ENCODE peak calls at places on chromosomes 12 and 14, in five cellular contexts. Z is WTC11, J is K562, R is HepG2, T is GM12878. M is an unnamed sample.

GRCh38 chr14:99590746-99591555 is 13.1 kb downstream of the CCDC85C start:
- DNase-seq in Z (no peak), J (no peak), R (no peak), T (no peak), M (no peak)

GRCh38 chr12:130225347-130225746 is 63.1 kb downstream of the FZD10 start:
- DNase-seq in Z (no peak), J (no peak), R (no peak), T (no peak), M (no peak)

GRCh38 chr14:33404054-33404453 is 465.4 kb downstream of the NPAS3 start:
- DNase-seq in Z (no peak), J (no peak), R (no peak), T (no peak), M (no peak)

GRCh38 chr12:78229491-78230209 is 399.0 kb downstream of the NAV3 start:
- DNase-seq in Z (peak; percentile 69), J (no peak), R (peak; percentile 28), T (peak; percentile 21), M (peak; percentile 69)

GRCh38 chr12:93059288-93059687 is 130.2 kb upstream of the EEA1 start:
- DNase-seq in Z (no peak), J (no peak), R (no peak), T (no peak), M (no peak)

GRCh38 chr14:31718585-31718984 is 157.4 kb downstream of the NUBPL start:
- DNase-seq in Z (no peak), J (no peak), R (no peak), T (no peak), M (no peak)

GRCh38 chr12:77925536-77926108 is 94.9 kb downstream of the NAV3 start:
- DNase-seq in Z (peak; percentile 69), J (peak; percentile 9), R (peak; percentile 78), T (peak; percentile 45), M (peak; percentile 49)

GRCh38 chr12:116880213-116880816 is 926 bp downstream of the HRK start:
- DNase-seq in Z (no peak), J (no peak), R (no peak), T (no peak), M (no peak)

GRCh38 chr14:91348861-91349465 is 68.7 kb downstream of the CCDC88C start:
- DNase-seq in Z (no peak), J (peak; percentile 52), R (no peak), T (no peak), M (no peak)

GRCh38 chr12:122089080-122089479 is 10.5 kb downstream of the MLXIP start:
- DNase-seq in Z (no peak), J (no peak), R (no peak), T (no peak), M (no peak)

GRCh38 chr12:25552681-25553080 is 402 bp downstream of the LMNTD1 start:
- DNase-seq in Z (no peak), J (no peak), R (no peak), T (no peak), M (no peak)

GRCh38 chr12:113330505-113330904 is 4.4 kb downstream of the SLC8B1 start:
- DNase-seq in Z (no peak), J (peak; percentile 3), R (no peak), T (no peak), M (no peak)

GRCh38 chr12:70467908-70468733 is 102.0 kb downstream of the KCNMB4 start:
- DNase-seq in Z (peak; percentile 11), J (no peak), R (peak; percentile 34), T (no peak), M (no peak)

GRCh38 chr14:63938198-63939005 is 85.6 kb downstream of the SYNE2 start:
- DNase-seq in Z (no peak), J (no peak), R (no peak), T (peak; percentile 56), M (no peak)

GRCh38 chr12:64270411-64270810 is 48.3 kb upstream of the KICS2 start:
- DNase-seq in Z (no peak), J (no peak), R (no peak), T (no peak), M (no peak)

GRCh38 chr14:100440758-100441203 is 117.6 kb downstream of the SLC25A47 start:
- DNase-seq in Z (no peak), J (peak; percentile 70), R (no peak), T (no peak), M (no peak)

GRCh38 chr14:77849711-77850110 is 49.8 kb downstream of the ADCK1 start:
- DNase-seq in Z (no peak), J (no peak), R (no peak), T (no peak), M (no peak)

GRCh38 chr14:64421166-64421565 is 33.0 kb downstream of the MTHFD1 start:
- DNase-seq in Z (no peak), J (no peak), R (no peak), T (no peak), M (no peak)

GRCh38 chr12:19529933-19530630 is 90.8 kb downstream of the AEBP2 start:
- DNase-seq in Z (no peak), J (no peak), R (no peak), T (no peak), M (no peak)

DNA sequence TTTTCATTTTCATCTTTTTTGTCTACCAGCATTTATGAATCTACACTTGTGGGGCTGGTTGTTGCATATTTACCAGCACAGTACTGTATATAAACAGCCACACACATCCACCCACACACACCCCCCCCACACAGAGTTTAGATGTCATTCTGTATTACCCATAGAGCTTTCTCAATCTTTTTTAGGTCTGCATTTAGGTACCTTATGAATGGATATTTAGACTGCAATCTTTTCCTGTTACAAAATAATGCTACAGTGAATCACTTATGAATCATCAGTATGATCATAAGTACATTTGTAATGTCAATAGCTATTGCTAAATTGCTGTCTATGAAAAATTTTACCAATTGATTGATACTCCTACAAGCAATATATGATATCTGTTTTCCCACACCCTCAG is 67.3 kb upstream of the STK38L start:
- DNase-seq in Z (no peak), J (no peak), R (no peak), T (no peak), M (no peak)
- TF ChIP-seq ATF2 in Z (no peak), J (no peak), R (no peak), T (no peak), M (no peak)

GRCh38 chr12:56994231-56994746 is 12.1 kb downstream of the ZBTB39 start:
- DNase-seq in Z (no peak), J (no peak), R (no peak), T (no peak), M (no peak)

GRCh38 chr12:56993346-56993745 is 13.0 kb downstream of the ZBTB39 start:
- DNase-seq in Z (no peak), J (no peak), R (no peak), T (no peak), M (no peak)

GRCh38 chr12:56989866-56990610 is 16.3 kb downstream of the ZBTB39 start:
- DNase-seq in Z (no peak), J (no peak), R (no peak), T (no peak), M (no peak)

GRCh38 chr12:56990648-56991318 is 15.6 kb downstream of the ZBTB39 start:
- DNase-seq in Z (no peak), J (no peak), R (no peak), T (no peak), M (peak; percentile 42)

DNA sequence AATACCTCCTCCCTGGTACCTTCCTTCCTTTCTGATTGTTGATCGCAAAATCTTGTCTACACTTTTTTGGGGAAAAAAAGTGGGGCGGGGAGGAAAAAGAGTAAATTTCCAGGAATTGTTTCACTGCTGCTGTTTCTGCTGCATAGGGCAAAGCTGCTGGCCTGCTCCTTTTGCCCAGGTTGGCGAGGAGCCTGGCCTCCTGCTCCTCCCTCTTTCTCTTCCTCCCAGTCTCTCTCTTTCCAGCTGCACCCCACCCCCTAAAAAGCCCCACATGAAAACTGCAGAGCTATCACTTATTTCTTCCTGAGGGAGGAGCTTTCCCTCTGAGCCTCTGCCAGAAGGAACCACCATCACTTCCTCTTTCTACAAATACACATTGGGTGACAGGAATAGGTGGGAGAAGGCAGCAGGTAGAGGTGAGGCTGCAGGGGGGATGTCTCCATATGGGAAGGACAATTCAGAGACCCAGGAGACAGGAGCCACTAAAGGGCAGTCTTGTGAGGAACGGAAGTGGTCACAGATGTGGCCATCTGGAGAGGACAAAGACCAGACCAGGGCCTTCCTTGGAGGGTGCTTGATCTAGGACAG is 14.9 kb downstream of the ZBTB39 start:
- DNase-seq in Z (no peak), J (peak; percentile 60), R (no peak), T (no peak), M (peak; percentile 33)
- TF ChIP-seq ATF2 in Z (no peak), J (no peak), R (no peak), T (no peak), M (no peak)

DNA sequence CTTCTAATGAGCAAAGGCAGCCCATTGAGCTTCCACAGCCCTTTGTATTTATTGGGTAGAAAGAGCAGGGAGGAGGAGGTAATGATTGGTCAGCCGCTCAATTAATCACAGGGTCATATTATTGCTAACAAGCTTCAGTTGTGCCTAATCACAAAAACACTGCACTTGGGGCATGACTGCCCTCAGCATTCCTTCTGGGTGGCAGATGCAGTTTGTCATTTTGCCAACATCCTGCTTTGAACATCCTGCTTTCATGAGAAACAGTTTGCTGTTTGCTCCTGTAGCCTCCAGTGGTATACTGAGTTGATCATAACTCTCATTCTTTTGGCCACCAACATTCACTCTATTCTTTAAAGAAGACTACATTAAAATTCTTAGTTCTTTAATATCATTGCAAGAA is 462.9 kb upstream of the MIS18BP1 start:
- DNase-seq in Z (no peak), J (no peak), R (no peak), T (no peak), M (no peak)
- TF ChIP-seq ATF2 in Z (no peak), J (no peak), R (no peak), T (no peak), M (no peak)

DNA sequence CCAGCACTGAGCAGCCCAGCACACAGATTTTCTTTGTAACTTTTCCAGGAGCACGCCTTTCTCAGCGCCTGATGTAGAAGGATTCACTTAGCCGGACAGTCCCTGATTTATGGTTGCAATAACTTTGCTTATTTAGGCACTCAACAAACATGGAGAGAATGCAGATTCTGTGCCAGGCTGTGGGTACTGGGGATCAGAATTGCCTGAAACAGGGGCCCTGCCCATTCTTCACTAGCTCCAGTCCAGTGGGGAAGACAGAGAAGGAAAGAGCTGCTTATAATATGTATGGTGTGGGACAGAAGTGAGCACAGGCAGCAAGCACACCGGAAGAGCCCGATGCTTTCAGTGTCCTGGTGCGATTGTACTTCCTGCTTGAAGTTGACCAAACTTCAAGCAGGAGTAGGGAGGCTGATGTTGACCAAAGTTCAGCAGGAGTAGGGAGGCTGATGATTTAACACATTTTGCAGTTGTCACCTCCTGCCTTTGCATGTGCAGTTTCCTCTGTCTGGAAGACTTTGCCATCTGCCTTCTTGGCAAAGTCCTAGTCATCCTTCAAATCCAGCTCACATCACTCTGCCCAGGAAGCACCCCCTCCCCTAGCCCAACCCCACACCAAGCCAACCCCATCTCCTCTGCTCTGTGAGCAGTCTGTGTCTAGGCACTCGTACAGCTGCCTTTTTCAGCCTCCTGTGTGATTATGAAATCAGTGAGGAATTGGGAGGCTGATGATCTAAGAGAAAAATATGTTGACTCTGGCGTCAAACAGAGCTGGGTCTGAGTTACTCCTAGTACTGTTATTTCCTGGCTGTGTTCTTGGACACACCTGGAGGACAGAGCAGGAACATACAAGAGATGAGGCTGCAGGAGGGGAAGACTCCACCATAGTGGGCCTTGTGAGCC is 12.0 kb upstream of the PRIMA1 start:
- DNase-seq in Z (no peak), J (no peak), R (peak; percentile 65), T (no peak), M (no peak)
- TF ChIP-seq ATF2 in Z (no peak), J (no peak), R (no peak), T (no peak), M (no peak)